ENCODE peak calls at places on chromosomes 11 and 22, in four cellular contexts. S, M, X and C are unnamed samples.

GRCh38 chr11:381501-382072 is 12.3 kb downstream of the B4GALNT4 start:
- DNase-seq in X (no peak), M (no peak), S (no peak), C (no peak)

GRCh38 chr11:63738720-63739360 is 29.7 kb downstream of the ZFTA start:
- DNase-seq in M (peak; percentile 72), X (peak; percentile 31), S (peak; percentile 76), C (peak; percentile 48)

GRCh38 chr11:22752908-22753310 is 76.7 kb downstream of the SVIP start:
- DNase-seq in S (no peak), M (peak; percentile 78), X (no peak), C (no peak)

GRCh38 chr11:78032090-78032489 is 9.0 kb upstream of the KCTD14 start:
- DNase-seq in M (peak; percentile 38), S (no peak), X (no peak), C (no peak)

GRCh38 chr22:35740616-35741015 is 22.9 kb downstream of the APOL5 start:
- DNase-seq in S (no peak), M (no peak), X (no peak), C (no peak)

GRCh38 chr22:44408227-44409192 is 89.5 kb downstream of the RTL6 start:
- DNase-seq in S (no peak), X (no peak), M (no peak), C (no peak)

GRCh38 chr11:120682866-120683265 is 171.3 kb downstream of the GRIK4 start:
- DNase-seq in X (no peak), M (no peak), S (no peak), C (no peak)

GRCh38 chr11:134512061-134512460 is 100.0 kb upstream of the B3GAT1 start:
- DNase-seq in X (no peak), M (no peak), S (no peak), C (no peak)

GRCh38 chr11:16607675-16608644 is 130.5 kb upstream of the C11orf58 start:
- DNase-seq in S (peak; percentile 57), M (peak; percentile 88), X (peak; percentile 89), C (no peak)

GRCh38 chr22:38081941-38082828 is 1.8 kb downstream of the SLC16A8 start:
- DNase-seq in S (no peak), X (no peak), M (no peak), C (no peak)

GRCh38 chr11:17713851-17714250 is 5.5 kb upstream of the MYOD1 start:
- DNase-seq in S (no peak), M (no peak), X (no peak), C (no peak)

GRCh38 chr11:115170133-115170815 is 333.9 kb downstream of the CADM1 start:
- DNase-seq in M (peak; percentile 36), S (peak; percentile 55), X (no peak), C (no peak)

GRCh38 chr22:32971252-32971651 is 86.9 kb downstream of the SYN3 start:
- DNase-seq in M (peak; percentile 55), S (no peak), X (no peak), C (no peak)

GRCh38 chr11:9138612-9139579 is 47.5 kb upstream of the SCUBE2 start:
- DNase-seq in M (peak; percentile 98), S (no peak), X (peak; percentile 71), C (peak; percentile 88)

GRCh38 chr22:50298937-50299656 is 8.3 kb downstream of the PLXNB2 start:
- DNase-seq in M (no peak), X (no peak), S (no peak), C (no peak)

GRCh38 chr11:96242971-96243647 is 99.9 kb downstream of the MAML2 start:
- DNase-seq in X (peak; percentile 92), S (peak; percentile 95), M (peak; percentile 85), C (peak; percentile 93)

GRCh38 chr22:44571566-44572413 is 73.8 kb upstream of the RTL6 start:
- DNase-seq in M (no peak), X (no peak), S (no peak), C (no peak)

GRCh38 chr11:117179048-117179999 is 781 bp downstream of the SIDT2 start:
- DNase-seq in S (peak; percentile 63), X (peak; percentile 78), M (peak; percentile 17), C (no peak)

GRCh38 chr22:31905356-31905755 is 39.0 kb upstream of the YWHAH start:
- DNase-seq in M (no peak), X (no peak), S (no peak), C (no peak)

GRCh38 chr22:48577014-48577690 is 1250.5 kb downstream of the BRD1 start:
- DNase-seq in S (peak; percentile 12), M (no peak), X (no peak), C (no peak)

GRCh38 chr11:11844272-11844671 is 2.5 kb downstream of the USP47 start:
- DNase-seq in X (no peak), S (no peak), M (no peak), C (no peak)

GRCh38 chr11:8863838-8864237 is 47.2 kb upstream of the AKIP1 start:
- DNase-seq in S (no peak), M (no peak), X (peak; percentile 79), C (no peak)

GRCh38 chr22:49765951-49766350 is 61.7 kb downstream of the BRD1 start:
- DNase-seq in M (no peak), S (no peak), X (no peak), C (no peak)

GRCh38 chr11:65487467-65488272 is 11.2 kb upstream of the MALAT1 start:
- DNase-seq in S (peak; percentile 99), M (peak; percentile 100), X (peak; percentile 95), C (peak; percentile 100)

GRCh38 chr22:23157560-23158515 is 12.6 kb downstream of the RAB36 start:
- DNase-seq in M (no peak), X (no peak), S (no peak), C (no peak)

GRCh38 chr11:28146123-28146751 is 38.0 kb downstream of the METTL15 start:
- DNase-seq in S (no peak), X (peak; percentile 29), M (no peak), C (peak; percentile 78)

GRCh38 chr11:34674038-34674437 is 53.1 kb downstream of the EHF start:
- DNase-seq in S (no peak), X (no peak), M (no peak), C (no peak)

GRCh38 chr11:113574171-113574570 is 99.0 kb upstream of the DRD2 start:
- DNase-seq in S (no peak), M (peak; percentile 26), X (no peak), C (no peak)

GRCh38 chr11:64210301-64211020 is 3.9 kb downstream of the FERMT3 start:
- DNase-seq in X (no peak), M (no peak), S (no peak), C (no peak)

GRCh38 chr22:49760630-49761571 is 66.8 kb downstream of the BRD1 start:
- DNase-seq in M (no peak), S (no peak), X (no peak), C (no peak)

GRCh38 chr11:76601272-76601671 is 69.3 kb downstream of the LRRC32 start:
- DNase-seq in M (no peak), S (no peak), X (no peak), C (no peak)

GRCh38 chr11:69878927-69879733 is 59.9 kb upstream of the FGF3 start:
- DNase-seq in M (no peak), S (no peak), X (no peak), C (no peak)

GRCh38 chr11:72816404-72816990 is 2.3 kb downstream of the ATG16L2 start:
- DNase-seq in S (no peak), X (no peak), M (no peak), C (no peak)

GRCh38 chr11:83033972-83034672 is 37.6 kb downstream of the RAB30 start:
- DNase-seq in X (peak; percentile 34), M (no peak), S (peak; percentile 45), C (no peak)

GRCh38 chr11:103892603-103893002 is 143.8 kb upstream of the DDI1 start:
- DNase-seq in S (no peak), M (no peak), X (no peak), C (no peak)

GRCh38 chr22:42296381-42296853 is 26.0 kb upstream of the TCF20 start:
- DNase-seq in X (no peak), M (peak; percentile 96), S (no peak), C (no peak)

GRCh38 chr11:108302121-108302785 is 79.4 kb downstream of the ATM start:
- DNase-seq in M (no peak), S (no peak), X (peak; percentile 8), C (no peak)

GRCh38 chr11:1966531-1966930 is 19.4 kb downstream of the MRPL23 start:
- DNase-seq in M (no peak), S (no peak), X (no peak), C (no peak)

GRCh38 chr22:29029202-29030000 is 32.2 kb downstream of the C22orf31 start:
- DNase-seq in M (no peak), S (no peak), X (no peak), C (no peak)

GRCh38 chr11:111426615-111427014 is 47.5 kb upstream of the POU2AF1 start:
- DNase-seq in M (no peak), S (no peak), X (no peak), C (no peak)